ENCODE peak calls at places on chromosome 14, in six cellular contexts. W, P, Y, J, M and H are unnamed samples.
A peak's percentile ranks its signal among the peaks of the same experiment; 100 is the strongest.

GRCh38 chr14:52944267-52944666 is 6.6 kb downstream of the FERMT2 start:
- DNase-seq in W (no peak), P (no peak), Y (no peak), J (no peak), M (no peak), H (no peak)

GRCh38 chr14:104296388-104297312 is 158.3 kb downstream of the KIF26A start:
- DNase-seq in W (no peak), P (no peak), Y (peak; percentile 77), J (no peak), M (no peak), H (no peak)

GRCh38 chr14:101007004-101007614 is 103.6 kb upstream of the RTL1 start:
- DNase-seq in W (no peak), P (no peak), Y (no peak), J (no peak), M (no peak), H (no peak)

GRCh38 chr14:94386085-94387031 is 2.0 kb downstream of the SERPINA1 start:
- DNase-seq in W (no peak), P (no peak), Y (no peak), J (no peak), M (no peak), H (no peak)

GRCh38 chr14:102729268-102729667 is 48.0 kb upstream of the TRAF3 start:
- DNase-seq in W (no peak), P (no peak), Y (no peak), J (no peak), M (no peak), H (no peak)

GRCh38 chr14:21734457-21735074 is 60.9 kb upstream of the OR4E1 start:
- DNase-seq in W (peak; percentile 12), P (peak; percentile 75), Y (peak; percentile 56), J (peak; percentile 69), M (peak; percentile 58), H (peak; percentile 66)

GRCh38 chr14:94309721-94310120 is 13.4 kb downstream of the SERPINA6 start:
- DNase-seq in W (no peak), P (no peak), Y (no peak), J (no peak), M (no peak), H (no peak)

GRCh38 chr14:36451346-36452065 is 68.5 kb downstream of the NKX2-1 start:
- DNase-seq in W (no peak), P (no peak), Y (no peak), J (no peak), M (no peak), H (no peak)

GRCh38 chr14:80455031-80455430 is 243.7 kb upstream of the DIO2 start:
- DNase-seq in W (no peak), P (no peak), Y (peak; percentile 22), J (no peak), M (no peak), H (no peak)

GRCh38 chr14:34199585-34199984 is 248.7 kb upstream of the EGLN3 start:
- DNase-seq in W (no peak), P (no peak), Y (no peak), J (no peak), M (no peak), H (no peak)

GRCh38 chr14:65210118-65210826 is 108.0 kb upstream of the MAX start:
- DNase-seq in W (peak; percentile 71), P (no peak), Y (peak; percentile 23), J (no peak), M (peak; percentile 7), H (peak; percentile 92)

GRCh38 chr14:99589031-99589441 is 15.0 kb downstream of the CCDC85C start:
- DNase-seq in W (no peak), P (no peak), Y (no peak), J (no peak), M (no peak), H (peak; percentile 48)

GRCh38 chr14:95189400-95190162 is 32.3 kb upstream of the DICER1 start:
- DNase-seq in W (no peak), P (no peak), Y (no peak), J (no peak), M (no peak), H (no peak)

GRCh38 chr14:103700753-103701490 is 14.3 kb downstream of the XRCC3 start:
- DNase-seq in W (no peak), P (no peak), Y (no peak), J (no peak), M (no peak), H (no peak)

GRCh38 chr14:87334997-87335675 is 657.8 kb downstream of the GALC start:
- DNase-seq in W (no peak), P (no peak), Y (no peak), J (no peak), M (no peak), H (no peak)

GRCh38 chr14:64217747-64218146 is 76.4 kb downstream of the ESR2 start:
- DNase-seq in W (no peak), P (no peak), Y (no peak), J (no peak), M (no peak), H (no peak)

GRCh38 chr14:104344815-104345214 is 206.4 kb downstream of the KIF26A start:
- DNase-seq in W (no peak), P (no peak), Y (no peak), J (no peak), M (no peak), H (no peak)

GRCh38 chr14:101126376-101127130 is 223.0 kb upstream of the RTL1 start:
- DNase-seq in W (no peak), P (no peak), Y (no peak), J (no peak), M (no peak), H (no peak)

GRCh38 chr14:76267322-76268012 is 108.5 kb upstream of the ESRRB start:
- DNase-seq in W (no peak), P (no peak), Y (peak; percentile 55), J (no peak), M (no peak), H (peak; percentile 31)

GRCh38 chr14:68337279-68337678 is 455.6 kb downstream of the ZFP36L1 start:
- DNase-seq in W (no peak), P (no peak), Y (no peak), J (no peak), M (no peak), H (no peak)

GRCh38 chr14:35607380-35607779 is 73.4 kb downstream of the INSM2 start:
- DNase-seq in W (no peak), P (no peak), Y (no peak), J (no peak), M (no peak), H (no peak)

GRCh38 chr14:33792387-33793368 is 158.2 kb downstream of the EGLN3 start:
- DNase-seq in W (peak; percentile 15), P (peak; percentile 72), Y (peak; percentile 80), J (peak; percentile 64), M (peak; percentile 77), H (peak; percentile 67)

GRCh38 chr14:51869426-51870113 is 9.2 kb downstream of the GNG2 start:
- DNase-seq in W (no peak), P (no peak), Y (no peak), J (no peak), M (no peak), H (no peak)

GRCh38 chr14:106872619-106873446 is 1346.5 kb downstream of the TMEM121 start:
- DNase-seq in W (no peak), P (peak; percentile 84), Y (no peak), J (peak; percentile 83), M (peak; percentile 15), H (peak; percentile 90)

GRCh38 chr14:33728010-33728498 is 222.8 kb downstream of the EGLN3 start:
- DNase-seq in W (no peak), P (no peak), Y (no peak), J (no peak), M (no peak), H (no peak)

DNA sequence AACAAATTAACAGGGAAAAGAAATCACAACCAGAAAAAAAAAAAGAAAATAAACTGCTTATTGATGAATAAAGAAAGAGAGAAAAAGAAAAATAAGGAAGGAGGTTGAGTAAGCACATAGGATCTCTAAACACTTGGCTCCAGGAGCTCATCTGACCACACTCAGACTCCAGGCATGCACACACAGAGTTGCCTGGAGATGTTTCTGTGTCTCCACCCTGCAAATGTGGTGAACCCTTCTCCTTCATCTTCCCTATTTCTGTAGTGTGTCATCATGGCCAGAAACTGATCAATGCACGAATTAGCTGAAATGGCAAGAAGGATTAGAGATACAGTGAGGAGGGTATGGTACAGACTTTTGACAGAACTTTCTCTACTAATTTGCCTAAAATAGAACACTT is 20.2 kb downstream of the OR4N2 start:
- DNase-seq in W (no peak), P (no peak), Y (no peak), J (no peak), M (no peak), H (no peak)
- TF ChIP-seq MYC in W (no peak), P (no peak), Y (no peak), J (no peak), M (no peak), H (no peak)

GRCh38 chr14:96959992-96960391 is 162.8 kb downstream of the VRK1 start:
- DNase-seq in W (no peak), P (no peak), Y (no peak), J (no peak), M (no peak), H (no peak)

GRCh38 chr14:96958057-96958456 is 160.9 kb downstream of the VRK1 start:
- DNase-seq in W (no peak), P (no peak), Y (no peak), J (no peak), M (no peak), H (no peak)

GRCh38 chr14:96962337-96962736 is 165.2 kb downstream of the VRK1 start:
- DNase-seq in W (no peak), P (no peak), Y (no peak), J (no peak), M (no peak), H (peak; percentile 46)

GRCh38 chr14:96960598-96961116 is 163.5 kb downstream of the VRK1 start:
- DNase-seq in W (no peak), P (no peak), Y (no peak), J (no peak), M (no peak), H (peak; percentile 34)

DNA sequence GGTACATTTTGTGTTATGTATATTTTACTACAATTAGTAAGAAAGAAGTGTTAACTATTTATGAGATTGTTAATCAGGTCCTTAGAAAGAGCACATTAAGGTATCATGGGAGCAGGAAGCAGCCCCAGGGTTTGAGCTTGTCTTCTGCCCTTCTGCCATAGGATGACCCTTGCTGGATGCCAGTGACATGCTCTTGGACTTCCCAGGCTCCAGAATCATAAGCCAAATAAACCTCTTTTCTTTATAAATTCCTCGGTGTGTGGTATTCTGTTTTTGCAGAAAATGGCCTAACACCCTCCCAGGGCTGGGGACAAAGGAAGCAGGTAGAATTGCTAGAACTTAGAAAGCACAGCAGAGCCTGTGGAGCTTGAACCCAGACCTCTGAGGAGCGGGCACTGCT is 164.7 kb downstream of the VRK1 start:
- DNase-seq in W (no peak), P (no peak), Y (no peak), J (no peak), M (no peak), H (no peak)
- H3K4me3 ChIP-seq in W (no peak overlapping the region), P (no peak overlapping the region), Y (no peak overlapping the region), J (no peak overlapping the region), M (no peak overlapping the region), H (no peak overlapping the region)

GRCh38 chr14:88879016-88879415 is 54.6 kb downstream of the TTC8 start:
- DNase-seq in W (no peak), P (no peak), Y (peak; percentile 92), J (peak; percentile 27), M (peak; percentile 2), H (peak; percentile 44)
- TF ChIP-seq MYC in W (no peak), P (no peak), Y (no peak), J (no peak), M (no peak), H (no peak)

DNA sequence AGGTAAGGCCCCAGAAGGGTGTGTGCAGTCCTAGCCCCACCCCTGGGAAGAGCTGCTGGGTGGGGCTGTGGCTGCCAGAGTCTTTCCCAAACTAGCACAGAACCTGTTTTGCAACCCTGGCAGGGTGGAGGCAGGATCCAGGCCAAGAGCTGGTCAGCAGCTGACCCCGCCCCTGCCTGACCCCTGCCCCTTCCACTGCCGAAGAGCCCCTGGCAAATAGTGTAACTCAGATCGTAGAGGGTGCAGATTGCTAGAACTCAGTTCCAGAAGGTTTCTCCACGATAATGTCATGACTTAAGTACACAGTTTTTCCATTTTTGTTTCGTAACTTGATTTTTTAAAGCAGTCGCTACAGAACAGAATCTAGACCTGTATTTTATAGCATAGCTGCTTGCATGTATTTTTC is 26.7 kb upstream of the PNMA1 start:
- DNase-seq in W (no peak), P (peak; percentile 49), Y (no peak), J (peak; percentile 38), M (peak; percentile 68), H (no peak)
- H3K4me3 ChIP-seq in W (peak overlapping the region; percentile 55), P (peak overlapping the region; percentile 41), Y (no peak overlapping the region), J (peak overlapping the region; percentile 19), M (peak overlapping the region; percentile 17), H (peak overlapping the region; percentile 38)